ENCODE peak calls at places on chromosome 1, in seven cellular contexts. G is stomach, X is GM12892, P is ovary, M is K562, B is A549, W is heart left ventricle. R is an unnamed sample.

GRCh38 chr1:91732291-91732953 is 153.5 kb downstream of the TGFBR3 start:
- DNase-seq in G (no peak), X (peak; percentile 25), P (peak; percentile 48), M (peak; percentile 86), B (peak; percentile 47), W (no peak), R (peak; percentile 70)

GRCh38 chr1:163410073-163410522 is 88.3 kb downstream of the NUF2 start:
- DNase-seq in G (peak; percentile 44), X (no peak), P (no peak), M (peak; percentile 39), B (peak; percentile 18), W (no peak), R (peak; percentile 16)

GRCh38 chr1:235682216-235682615 is 32.6 kb upstream of the GNG4 start:
- DNase-seq in G (no peak), X (no peak), P (no peak), M (no peak), B (no peak), W (no peak), R (no peak)

GRCh38 chr1:234111458-234112142 is 207.1 kb downstream of the SLC35F3 start:
- DNase-seq in G (no peak), X (no peak), P (no peak), M (no peak), B (peak; percentile 75), W (peak; percentile 23), R (no peak)

GRCh38 chr1:7679873-7680790 is 91.0 kb upstream of the VAMP3 start:
- DNase-seq in G (peak; percentile 45), X (no peak), P (peak; percentile 41), M (peak; percentile 74), B (peak; percentile 31), W (peak; percentile 61), R (peak; percentile 50)

GRCh38 chr1:29543586-29543985 is 307.3 kb downstream of the PTPRU start:
- DNase-seq in G (no peak), X (no peak), P (no peak), M (no peak), B (no peak), W (no peak), R (no peak)

GRCh38 chr1:184489908-184490307 is 103.1 kb downstream of the C1orf21 start:
- DNase-seq in G (no peak), X (no peak), P (no peak), M (no peak), B (no peak), W (no peak), R (no peak)

GRCh38 chr1:63882048-63882704 is 108.4 kb downstream of the ROR1 start:
- DNase-seq in G (no peak), X (no peak), P (no peak), M (no peak), B (no peak), W (no peak), R (no peak)

GRCh38 chr1:115114308-115114707 is 25.0 kb upstream of the TSPAN2 start:
- DNase-seq in G (no peak), X (no peak), P (no peak), M (no peak), B (no peak), W (no peak), R (no peak)

GRCh38 chr1:64421377-64421776 is 48.6 kb upstream of the CACHD1 start:
- DNase-seq in G (no peak), X (no peak), P (no peak), M (no peak), B (no peak), W (no peak), R (no peak)

GRCh38 chr1:220113136-220113695 is 19.3 kb downstream of the IARS2 start:
- DNase-seq in G (no peak), X (no peak), P (no peak), M (peak; percentile 59), B (no peak), W (no peak), R (no peak)

DNA sequence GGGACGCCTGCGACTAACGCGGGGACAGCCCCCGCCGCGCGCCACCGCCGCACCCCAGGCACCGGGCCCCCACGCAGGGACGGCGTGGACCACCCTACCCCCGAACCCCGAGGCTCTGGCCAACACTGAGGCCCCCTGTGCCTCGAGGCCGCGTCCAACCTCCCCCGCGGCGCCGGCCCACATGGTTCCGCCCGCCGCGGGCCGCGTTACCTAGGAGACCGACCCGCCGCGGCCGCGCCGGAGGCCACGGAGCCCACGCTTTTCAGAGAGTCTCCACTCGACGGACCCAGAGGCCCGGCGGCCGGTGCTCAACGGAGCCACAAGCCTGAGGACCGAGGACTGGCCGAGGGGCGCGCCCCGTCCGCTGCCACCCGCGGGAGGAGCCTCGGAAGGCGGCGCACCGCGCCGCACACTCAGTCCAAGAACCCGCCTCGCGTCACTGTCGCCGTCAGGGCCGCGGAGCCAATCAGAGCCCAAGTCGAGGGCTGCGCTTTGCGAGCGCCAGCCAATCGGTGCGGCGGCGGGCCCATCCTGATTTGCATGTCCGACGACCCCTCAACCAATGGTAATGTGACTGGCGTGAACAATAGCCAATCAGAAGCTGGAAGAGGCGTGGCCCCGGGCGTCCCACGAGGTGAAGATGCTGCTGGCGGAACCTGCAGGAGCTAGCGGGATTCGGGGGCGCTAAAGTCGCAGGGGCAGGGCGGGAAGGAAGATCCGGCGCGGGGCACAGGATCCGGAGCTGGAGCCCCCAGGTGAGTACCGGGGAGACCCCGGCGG is at the start of gene NPHP4:
- DNase-seq in G (peak; percentile 100), X (peak; percentile 99), P (peak; percentile 100), M (peak; percentile 99), B (peak; percentile 99), W (peak; percentile 100), R (peak; percentile 95)
- TF ChIP-seq POLR2A in G (no peak), X (peak; percentile 63), P (peak; percentile 39), M (peak; percentile 78), B (peak; percentile 20), W (peak; percentile 54), R (peak; percentile 44)

GRCh38 chr1:179529482-179529881 is 46.3 kb downstream of the NPHS2 start:
- DNase-seq in G (no peak), X (no peak), P (no peak), M (no peak), B (no peak), W (no peak), R (no peak)
- TF ChIP-seq POLR2A in G (no peak), X (no peak), P (no peak), M (no peak), B (no peak), W (no peak), R (no peak)

GRCh38 chr1:81592263-81592662 is 208.5 kb upstream of the ADGRL2 start:
- DNase-seq in G (no peak), X (no peak), P (no peak), M (no peak), B (no peak), W (no peak), R (no peak)
- TF ChIP-seq POLR2A in G (no peak), X (no peak), P (no peak), M (no peak), B (no peak), W (no peak), R (no peak)

DNA sequence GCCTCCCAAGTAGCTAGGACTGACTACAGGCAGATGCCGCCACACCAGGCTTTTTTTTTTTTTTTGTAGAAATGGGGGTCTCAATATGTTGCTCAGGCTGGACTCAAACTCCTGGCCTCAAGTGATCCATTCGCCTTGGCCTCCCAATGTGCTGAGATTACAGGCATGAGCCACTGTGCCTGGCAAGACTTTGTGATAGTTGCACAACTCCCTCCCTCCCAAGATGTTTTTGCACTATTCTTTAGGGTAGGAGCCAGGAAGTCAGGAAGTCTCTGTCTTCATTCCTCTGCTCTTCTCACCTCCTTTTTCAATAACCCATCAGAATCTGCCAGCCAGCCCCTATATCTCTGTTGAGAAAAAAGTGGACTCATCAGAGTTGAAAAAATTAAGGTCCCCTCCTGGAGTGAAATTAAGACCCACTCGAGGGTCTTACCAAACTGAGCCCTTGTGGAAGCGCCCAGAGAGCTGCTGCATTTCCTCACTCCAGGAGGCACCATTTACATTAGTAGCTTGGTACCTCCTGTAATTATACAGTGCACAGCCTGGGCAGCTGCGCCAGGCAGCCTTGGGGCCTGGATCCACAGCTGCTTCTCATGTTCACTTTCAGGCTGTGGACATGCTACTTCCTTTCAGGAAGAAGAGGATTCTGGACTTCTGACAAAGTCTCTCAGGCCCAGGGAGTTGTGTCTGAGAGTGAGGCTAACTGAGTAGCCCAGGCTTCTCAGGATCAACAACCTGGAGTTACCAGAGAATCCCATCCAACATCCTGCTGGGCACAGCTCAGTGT is 24.0 kb downstream of the TCEA3 start:
- DNase-seq in G (no peak), X (no peak), P (peak; percentile 33), M (no peak), B (no peak), W (no peak), R (no peak)
- TF ChIP-seq POLR2A in G (no peak), X (no peak), P (no peak), M (no peak), B (no peak), W (no peak), R (no peak)

GRCh38 chr1:168091063-168091462 is 45.7 kb downstream of the GPR161 start:
- DNase-seq in G (no peak), X (no peak), P (no peak), M (no peak), B (no peak), W (no peak), R (no peak)

GRCh38 chr1:168092566-168093355 is 44.0 kb downstream of the GPR161 start:
- DNase-seq in G (no peak), X (no peak), P (no peak), M (peak; percentile 37), B (no peak), W (no peak), R (no peak)

GRCh38 chr1:168092151-168092550 is 44.6 kb downstream of the GPR161 start:
- DNase-seq in G (no peak), X (no peak), P (no peak), M (no peak), B (no peak), W (no peak), R (no peak)

GRCh38 chr1:168090395-168090794 is 46.3 kb downstream of the GPR161 start:
- DNase-seq in G (no peak), X (no peak), P (no peak), M (no peak), B (no peak), W (no peak), R (no peak)

GRCh38 chr1:168091720-168092119 is 45.0 kb downstream of the GPR161 start:
- DNase-seq in G (no peak), X (no peak), P (no peak), M (no peak), B (no peak), W (no peak), R (no peak)
- TF ChIP-seq POLR2A in G (no peak), X (no peak), P (no peak), M (no peak), B (no peak), W (no peak), R (no peak)

R was measured in H54.